ENCODE peak calls at places on chromosomes 7 and 10, in eight cellular contexts. C is activated CD4-positive, alpha-beta memory T cell treated with anti-CD3 and anti-CD28 coated beads for 36 hours; O is stimulated activated CD8-positive, alpha-beta memory T cell treated with anti-CD3 and anti-CD28 coated beads, Interleukin-7, amount 100 ng/mL, for 24 hours; B is lower lobe of right lung; V is GM03348; M is NCI-H1694 treated with DMSO at 0.1 percent for 48 hours; X is stimulated activated CD4-positive, alpha-beta T cell treated with anti-CD3 and anti-CD28 coated beads, Interleukin-4, amount 100 ng/mL, for 48 hours; R is CD14-positive monocyte. Y is an unnamed sample.

GRCh38 chr7:77903597-77903996 is 105.0 kb downstream of the PHTF2 start:
- DNase-seq in M (no peak), X (no peak), V (peak), B (no peak), O (no peak), R (no peak), C (peak), Y (no peak)

GRCh38 chr7:123679614-123680013 is 23.9 kb downstream of the LMOD2 start:
- DNase-seq in B (no peak), M (no peak), X (no peak), R (no peak), V (no peak), C (no peak), O (no peak), Y (no peak)

GRCh38 chr10:71262027-71262426 is 49.7 kb downstream of the UNC5B start:
- DNase-seq in C (no peak), R (no peak), M (no peak), V (no peak), B (no peak), O (no peak), X (no peak), Y (no peak)

GRCh38 chr7:138248609-138249008 is 172.3 kb downstream of the AKR1D1 start:
- DNase-seq in V (no peak), C (no peak), R (no peak), O (no peak), M (no peak), X (no peak), B (no peak), Y (no peak)

GRCh38 chr10:86687750-86688149 is 19.4 kb downstream of the LDB3 start:
- DNase-seq in M (no peak), V (peak), R (no peak), X (no peak), C (no peak), O (no peak), B (no peak), Y (no peak)

GRCh38 chr10:44969854-44970253 is 8.8 kb downstream of the DEPP1 start:
- DNase-seq in X (no peak), V (no peak), B (no peak), R (no peak), C (no peak), O (no peak), M (no peak), Y (no peak)

GRCh38 chr7:23017303-23017702 is 3.4 kb upstream of the HYCC1 start:
- DNase-seq in X (no peak), V (no peak), R (no peak), C (no peak), M (no peak), B (no peak), O (no peak), Y (no peak)

GRCh38 chr10:94005050-94005449 is 11.3 kb downstream of the PLCE1 start:
- DNase-seq in M (no peak), V (no peak), R (no peak), C (no peak), O (no peak), X (no peak), B (no peak), Y (no peak)

GRCh38 chr7:4610768-4611467 is 71.2 kb upstream of the FOXK1 start:
- DNase-seq in R (no peak), M (peak), B (no peak), O (no peak), X (peak), C (peak), V (peak), Y (peak)

GRCh38 chr7:134878731-134879295 is 99.4 kb downstream of the CALD1 start:
- DNase-seq in C (no peak), V (no peak), M (no peak), B (no peak), R (no peak), X (no peak), O (no peak), Y (no peak)

GRCh38 chr7:98860069-98860468 is 9.7 kb downstream of the TMEM130 start:
- DNase-seq in B (no peak), C (no peak), R (no peak), O (no peak), X (no peak), V (no peak), M (no peak), Y (no peak)

GRCh38 chr7:112147752-112148435 is 58.3 kb downstream of the DOCK4 start:
- DNase-seq in M (peak), B (no peak), C (no peak), R (no peak), X (no peak), O (no peak), V (no peak), Y (no peak)

GRCh38 chr7:100824499-100825214 is 2.7 kb downstream of the EPHB4 start:
- DNase-seq in B (no peak), R (no peak), C (no peak), V (no peak), M (no peak), O (no peak), X (no peak), Y (no peak)

GRCh38 chr10:47457528-47457820 is 26.4 kb downstream of the ANXA8 start:
- DNase-seq in O (no peak), V (peak), X (no peak), C (no peak), R (no peak), M (no peak), B (peak), Y (no peak)

GRCh38 chr7:111212857-111213523 is 122.1 kb downstream of the LRRN3 start:
- DNase-seq in O (no peak), M (no peak), V (no peak), C (no peak), R (no peak), X (no peak), B (no peak), Y (no peak)

GRCh38 chr7:146146866-146147265 is 30.3 kb downstream of the CNTNAP2 start:
- DNase-seq in V (peak), O (no peak), M (no peak), C (no peak), B (no peak), R (no peak), X (no peak), Y (no peak)

GRCh38 chr10:27635290-27635689 is 110.3 kb downstream of the MKX start:
- DNase-seq in O (no peak), X (no peak), M (no peak), R (no peak), B (no peak), V (no peak), C (no peak), Y (no peak)

GRCh38 chr7:104230606-104231005 is 22.8 kb upstream of the ORC5 start:
- DNase-seq in M (peak), R (no peak), O (no peak), B (no peak), X (no peak), C (no peak), V (no peak), Y (no peak)

GRCh38 chr10:43265799-43266721 is 805 bp downstream of the RASGEF1A start:
- DNase-seq in B (peak), V (peak), X (no peak), C (peak), M (no peak), R (no peak), O (no peak), Y (no peak)

GRCh38 chr7:130566168-130566897 is 74.4 kb downstream of the MEST start:
- DNase-seq in O (no peak), M (no peak), V (no peak), C (no peak), B (no peak), R (no peak), X (no peak), Y (no peak)

GRCh38 chr10:62760401-62760800 is 44.1 kb upstream of the ADO start:
- DNase-seq in B (no peak), V (no peak), X (no peak), O (no peak), C (no peak), R (peak), M (no peak), Y (no peak)

GRCh38 chr7:542935-543789 is 23.5 kb upstream of the PDGFA start:
- DNase-seq in C (peak), O (no peak), V (peak), X (no peak), M (no peak), R (no peak), B (peak), Y (no peak)

GRCh38 chr10:70751356-70751755 is 33.8 kb downstream of the TBATA start:
- DNase-seq in R (no peak), V (no peak), M (no peak), O (no peak), X (no peak), B (no peak), C (no peak), Y (no peak)

GRCh38 chr7:1642291-1642728 is 27.8 kb upstream of the ELFN1 start:
- DNase-seq in C (no peak), X (no peak), O (no peak), M (no peak), B (peak), V (no peak), R (no peak), Y (no peak)